ENCODE peak calls at places on chromosomes 11 and 22, in seven cellular contexts. F is HCT116; W is uterus; N is left ventricle myocardium inferior; R is CD8-positive, alpha-beta memory T cell; S is GM23248; X is testis. A is an unnamed sample.
A peak's percentile ranks its signal among the peaks of the same experiment; 100 is the strongest.

GRCh38 chr22:37165066-37165465 is 15.3 kb upstream of the IL2RB start:
- DNase-seq in W (no peak), R (no peak), N (no peak), F (no peak), X (no peak), S (no peak), A (no peak)

GRCh38 chr11:106281455-106282173 is 204.2 kb downstream of the AASDHPPT start:
- DNase-seq in X (no peak), S (peak; percentile 88), R (no peak), N (no peak), W (no peak), F (peak; percentile 18), A (no peak)

GRCh38 chr11:132187814-132188213 is 817.4 kb downstream of the NTM start:
- DNase-seq in F (no peak), R (no peak), S (peak; percentile 75), N (no peak), X (no peak), W (no peak), A (no peak)

GRCh38 chr11:28448186-28448585 is 340.0 kb downstream of the METTL15 start:
- DNase-seq in X (no peak), W (no peak), N (no peak), S (peak; percentile 33), R (no peak), F (no peak), A (no peak)

GRCh38 chr11:68041617-68042218 is 2.9 kb downstream of the TCIRG1 start:
- DNase-seq in F (no peak), R (no peak), S (no peak), W (no peak), X (no peak), N (no peak), A (no peak)

GRCh38 chr11:57637626-57638004 is 12.1 kb downstream of the YPEL4 start:
- DNase-seq in N (no peak), W (peak; percentile 31), X (no peak), S (peak; percentile 30), F (no peak), R (no peak), A (no peak)

GRCh38 chr11:116792869-116793475 is 1.3 kb upstream of the APOA5 start:
- DNase-seq in F (no peak), S (peak; percentile 92), X (no peak), N (no peak), R (no peak), W (no peak), A (no peak)

GRCh38 chr11:95228081-95228859 is 2.7 kb downstream of the SESN3 start:
- DNase-seq in W (no peak), F (no peak), R (no peak), S (peak; percentile 60), X (no peak), N (no peak), A (no peak)

GRCh38 chr11:119699227-119699626 is 29.8 kb downstream of the NECTIN1 start:
- DNase-seq in W (peak; percentile 51), X (peak; percentile 65), R (no peak), S (peak; percentile 37), N (peak; percentile 81), F (no peak), A (no peak)

GRCh38 chr22:48576333-48577013 is 1251.2 kb downstream of the BRD1 start:
- DNase-seq in W (no peak), X (no peak), S (peak; percentile 23), F (no peak), N (no peak), R (no peak), A (no peak)

GRCh38 chr22:27771637-27772369 is 29.8 kb downstream of the MN1 start:
- DNase-seq in F (no peak), S (no peak), R (no peak), W (no peak), N (no peak), X (no peak), A (no peak)

GRCh38 chr11:87892291-87892690 is 283.0 kb downstream of the RAB38 start:
- DNase-seq in F (no peak), W (no peak), R (no peak), N (no peak), X (no peak), S (no peak), A (no peak)

GRCh38 chr11:2864890-2865289 is 20.7 kb downstream of the CDKN1C start:
- DNase-seq in S (no peak), N (no peak), F (no peak), X (peak; percentile 74), W (no peak), R (no peak), A (no peak)

GRCh38 chr11:76781861-76782500 is 1.2 kb upstream of the TSKU start:
- DNase-seq in X (no peak), R (no peak), N (no peak), F (no peak), W (no peak), S (no peak), A (no peak)

GRCh38 chr11:19218801-19219460 is 17.1 kb upstream of the CSRP3 start:
- DNase-seq in X (no peak), F (no peak), W (no peak), R (no peak), N (peak; percentile 40), S (no peak), A (no peak)

GRCh38 chr11:122791836-122792235 is 46.5 kb upstream of the CRTAM start:
- DNase-seq in N (no peak), W (no peak), F (no peak), X (peak; percentile 33), S (peak; percentile 86), R (no peak), A (no peak)

GRCh38 chr11:1654388-1655167 is 25.0 kb downstream of the KRTAP5-5 start:
- DNase-seq in F (no peak), S (no peak), W (peak; percentile 10), R (no peak), X (peak; percentile 12), N (no peak), A (no peak)

GRCh38 chr22:25742918-25743708 is 1.1 kb downstream of the MYO18B start:
- DNase-seq in X (no peak), N (no peak), S (no peak), W (no peak), R (no peak), F (no peak), A (no peak)

GRCh38 chr11:111559791-111560190 is 19.3 kb downstream of the LAYN start:
- DNase-seq in S (no peak), X (no peak), R (no peak), W (no peak), F (no peak), N (no peak), A (no peak)

GRCh38 chr11:65479184-65480145 is 19.4 kb upstream of the MALAT1 start:
- DNase-seq in S (peak; percentile 98), W (peak; percentile 72), F (no peak), R (no peak), N (peak; percentile 48), X (peak; percentile 81), A (peak; percentile 72)

GRCh38 chr11:119148855-119149370 is at the start of gene ABCG4:
- DNase-seq in R (no peak), X (no peak), W (no peak), N (peak; percentile 27), F (no peak), S (peak; percentile 49), A (no peak)

GRCh38 chr11:131668867-131669780 is 298.7 kb downstream of the NTM start:
- DNase-seq in R (no peak), X (peak; percentile 47), N (no peak), S (peak; percentile 75), F (peak; percentile 6), W (no peak), A (no peak)

GRCh38 chr11:72446929-72447753 is 12.8 kb upstream of the CLPB start:
- DNase-seq in F (peak; percentile 69), X (no peak), S (peak; percentile 77), N (no peak), R (peak; percentile 29), W (no peak), A (no peak)

GRCh38 chr11:68806931-68807844 is 34.5 kb downstream of the CPT1A start:
- DNase-seq in N (no peak), X (no peak), S (peak; percentile 78), R (no peak), W (no peak), F (no peak), A (no peak)

GRCh38 chr11:93330446-93330984 is at the start of gene DEUP1:
- DNase-seq in W (peak; percentile 30), X (peak; percentile 51), F (no peak), R (no peak), N (peak; percentile 38), S (peak; percentile 4), A (no peak)

GRCh38 chr11:6427516-6427915 is 8.6 kb upstream of the APBB1 start:
- DNase-seq in S (no peak), R (no peak), N (no peak), F (no peak), W (no peak), X (no peak), A (no peak)

GRCh38 chr11:78932757-78933156 is 358.1 kb upstream of the NARS2 start:
- DNase-seq in R (no peak), N (no peak), W (no peak), F (no peak), X (no peak), S (no peak), A (no peak)

GRCh38 chr11:78931891-78932290 is 357.2 kb upstream of the NARS2 start:
- DNase-seq in S (no peak), X (no peak), R (no peak), F (no peak), W (no peak), N (no peak), A (no peak)

GRCh38 chr11:78929092-78929905 is 354.6 kb upstream of the NARS2 start:
- DNase-seq in S (no peak), N (no peak), W (no peak), F (no peak), R (no peak), X (no peak), A (no peak)

GRCh38 chr11:78929906-78930220 is 355.2 kb upstream of the NARS2 start:
- DNase-seq in R (no peak), F (no peak), N (no peak), W (no peak), S (no peak), X (no peak), A (no peak)

GRCh38 chr11:78930810-78931209 is 356.1 kb upstream of the NARS2 start:
- DNase-seq in W (no peak), X (no peak), N (no peak), F (no peak), R (no peak), S (no peak), A (no peak)
- H3K27me3 ChIP-seq in W (no peaks in the 10 kb centered on the region), X (no peaks in the 10 kb centered on the region), N (peaks cover 10% of the 10 kb centered on the region), F (peaks cover 42% of the 10 kb centered on the region), R (no peaks in the 10 kb centered on the region), S (peaks cover 7% of the 10 kb centered on the region), A (no peaks in the 10 kb centered on the region)

GRCh38 chr22:43281400-43281799 is 61.8 kb downstream of the SCUBE1 start:
- DNase-seq in W (no peak), X (no peak), F (no peak), R (no peak), N (no peak), S (no peak), A (no peak)
- H3K27me3 ChIP-seq in W (no peaks in the 10 kb centered on the region), X (no peaks in the 10 kb centered on the region), F (no peaks in the 10 kb centered on the region), R (no peaks in the 10 kb centered on the region), N (peaks cover 47% of the 10 kb centered on the region), S (no peaks in the 10 kb centered on the region), A (no peaks in the 10 kb centered on the region)

GRCh38 chr11:31827458-31828206 is 16.5 kb upstream of the PAX6 start:
- DNase-seq in S (no peak), W (no peak), X (no peak), F (no peak), R (no peak), N (no peak), A (no peak)
- H3K27me3 ChIP-seq in S (peaks cover 94% of the 10 kb centered on the region), W (peaks cover 17% of the 10 kb centered on the region), X (no peaks in the 10 kb centered on the region), F (no peaks in the 10 kb centered on the region), R (peaks cover 42% of the 10 kb centered on the region), N (peaks cover 100% of the 10 kb centered on the region), A (peaks cover 31% of the 10 kb centered on the region)

GRCh38 chr22:23124611-23125511 is 16.9 kb downstream of the RSPH14 start:
- DNase-seq in F (no peak), W (no peak), R (no peak), S (no peak), X (peak; percentile 64), N (no peak), A (no peak)
- H3K27me3 ChIP-seq in F (no peaks in the 10 kb centered on the region), W (no peaks in the 10 kb centered on the region), R (peaks cover 4% of the 10 kb centered on the region), S (peaks cover 5% of the 10 kb centered on the region), X (no peaks in the 10 kb centered on the region), N (no peaks in the 10 kb centered on the region), A (no peaks in the 10 kb centered on the region)